ENCODE peak calls at places on chromosome 9, in nine cellular contexts. X, P, G, T, L, N, K, R and V are unnamed samples.

GRCh38 chr9:131605770-131606590 is 60.7 kb downstream of the PRRT1B start:
- DNase-seq in R (peak), X (no peak), G (no peak), L (no peak), P (no peak), K (peak), N (no peak), T (no peak), V (no peak)

GRCh38 chr9:108272350-108272899 is 583.4 kb downstream of the ACTL7B start:
- DNase-seq in L (no peak), R (peak), T (peak), X (peak), G (peak), N (peak), K (peak), P (peak), V (peak)

GRCh38 chr9:77707696-77708095 is 59.6 kb upstream of the GNA14 start:
- DNase-seq in P (no peak), K (peak), R (peak), G (peak), L (no peak), X (no peak), N (no peak), T (no peak), V (peak)

GRCh38 chr9:20941177-20941690 is 90.2 kb downstream of the HACD4 start:
- DNase-seq in P (peak), R (peak), K (peak), X (peak), N (peak), L (peak), T (peak), G (peak), V (peak)

GRCh38 chr9:121744687-121745395 is 93.4 kb downstream of the DAB2IP start:
- DNase-seq in K (peak), G (peak), N (no peak), P (no peak), R (peak), L (no peak), X (peak), T (no peak), V (no peak)

GRCh38 chr9:83629433-83630104 is 6.6 kb downstream of the IDNK start:
- DNase-seq in T (no peak), X (no peak), L (no peak), N (no peak), P (no peak), G (no peak), R (no peak), K (no peak), V (no peak)

GRCh38 chr9:16331527-16331926 is 538.9 kb downstream of the BNC2 start:
- DNase-seq in G (no peak), K (no peak), L (no peak), N (no peak), P (no peak), X (no peak), T (no peak), R (no peak), V (no peak)

GRCh38 chr9:935348-935965 is 41.0 kb upstream of the DMRT3 start:
- DNase-seq in K (no peak), X (no peak), N (peak), R (peak), T (peak), L (no peak), G (peak), P (no peak), V (peak)

GRCh38 chr9:34547960-34548603 is 25.3 kb upstream of the ENHO start:
- DNase-seq in P (peak), G (peak), K (peak), T (peak), R (peak), L (peak), N (peak), X (peak), V (peak)

GRCh38 chr9:120944434-120945125 is 18.0 kb upstream of the TRAF1 start:
- DNase-seq in T (no peak), K (no peak), N (no peak), R (no peak), P (no peak), G (no peak), L (no peak), X (no peak), V (no peak)

GRCh38 chr9:92313624-92314012 is 11.5 kb downstream of the NOL8 start:
- DNase-seq in P (no peak), G (no peak), R (no peak), N (no peak), K (no peak), T (no peak), X (no peak), L (no peak), V (no peak)

GRCh38 chr9:117400131-117400530 is 14.7 kb downstream of the ASTN2 start:
- DNase-seq in P (peak), G (no peak), R (no peak), X (no peak), L (no peak), T (peak), N (peak), K (no peak), V (no peak)

GRCh38 chr9:3906437-3907213 is 380.8 kb upstream of the RFX3 start:
- DNase-seq in N (no peak), T (no peak), G (peak), X (no peak), R (peak), P (no peak), L (no peak), K (peak), V (peak)

GRCh38 chr9:35353731-35354365 is 136.1 kb upstream of the RUSC2 start:
- DNase-seq in K (no peak), T (no peak), L (no peak), N (no peak), G (peak), R (no peak), P (no peak), X (no peak), V (no peak)

GRCh38 chr9:23621924-23622323 is 204.1 kb downstream of the ELAVL2 start:
- DNase-seq in N (no peak), G (no peak), T (no peak), L (no peak), R (no peak), K (no peak), P (no peak), X (peak), V (no peak)

GRCh38 chr9:86202338-86202882 is 57.0 kb downstream of the C9orf153 start:
- DNase-seq in L (peak), X (peak), T (peak), P (peak), N (peak), K (peak), G (peak), R (peak), V (peak)

GRCh38 chr9:132241840-132242620 is 80.2 kb downstream of the NTNG2 start:
- DNase-seq in P (no peak), K (no peak), N (peak), X (peak), G (no peak), T (no peak), L (no peak), R (peak), V (peak)

GRCh38 chr9:69121155-69122085 is 52.7 kb upstream of the TJP2 start:
- DNase-seq in R (peak), N (peak), K (peak), L (no peak), P (peak), T (peak), X (peak), G (peak), V (peak)

GRCh38 chr9:121538221-121538620 is 38.6 kb upstream of the GGTA1 start:
- DNase-seq in R (no peak), G (no peak), X (no peak), T (no peak), N (no peak), P (no peak), K (no peak), L (no peak), V (no peak)

GRCh38 chr9:37151802-37152201 is 31.4 kb downstream of the ZCCHC7 start:
- DNase-seq in N (no peak), G (no peak), R (no peak), P (no peak), X (no peak), T (no peak), K (no peak), L (no peak), V (peak)

GRCh38 chr9:115211413-115212204 is 93.7 kb upstream of the TNC start:
- DNase-seq in R (peak), K (no peak), P (no peak), T (no peak), N (no peak), L (no peak), G (peak), X (no peak), V (peak)

GRCh38 chr9:127554966-127555829 is 56.9 kb upstream of the STXBP1 start:
- DNase-seq in K (no peak), N (no peak), P (no peak), X (no peak), T (no peak), L (no peak), G (no peak), R (no peak), V (no peak)

GRCh38 chr9:96348261-96348660 is 35.2 kb downstream of the SLC35D2 start:
- DNase-seq in K (no peak), L (no peak), R (no peak), P (no peak), N (no peak), X (no peak), G (no peak), T (no peak), V (no peak)

GRCh38 chr9:21988056-21988990 is 5.9 kb downstream of the CDKN2A start:
- DNase-seq in R (no peak), T (no peak), P (no peak), N (peak), L (no peak), X (no peak), G (no peak), K (no peak), V (no peak)